ENCODE peak calls at places on chromosome 1, in six cellular contexts. F is neuronal stem cell, Z is H1, B is H9, Q is IMR-90, C is mesendoderm. E is an unnamed sample.

GRCh38 chr1:210373628-210373877 is 44.9 kb downstream of the HHAT start:
- DNase-seq in F (no peak), Z (no peak), B (peak; percentile 46), Q (no peak), C (no peak), E (no peak)

GRCh38 chr1:109547412-109548320 is 749 bp upstream of the GNAI3 start:
- DNase-seq in F (no peak), Z (no peak), B (no peak), Q (peak; percentile 26), C (peak; percentile 63), E (peak; percentile 41)

GRCh38 chr1:245938046-245938435 is 569.0 kb downstream of the SMYD3 start:
- DNase-seq in F (no peak), Z (no peak), B (no peak), Q (no peak), C (no peak), E (no peak)

GRCh38 chr1:28766532-28767183 is 29.9 kb downstream of the YTHDF2 start:
- DNase-seq in F (no peak), Z (no peak), B (no peak), Q (no peak), C (no peak), E (no peak)

GRCh38 chr1:151175910-151176309 is at the start of gene TMOD4:
- DNase-seq in F (no peak), Z (no peak), B (no peak), Q (peak; percentile 28), C (peak; percentile 48), E (peak; percentile 19)

GRCh38 chr1:168907053-168907452 is 178.0 kb upstream of the DPT start:
- DNase-seq in F (no peak), Z (no peak), B (no peak), Q (no peak), C (no peak), E (no peak)

GRCh38 chr1:51264470-51264869 is 28.4 kb downstream of the RNF11 start:
- DNase-seq in F (no peak), Z (no peak), B (no peak), Q (peak; percentile 96), C (peak; percentile 21), E (peak; percentile 95)

GRCh38 chr1:78427506-78427905 is 63.3 kb upstream of the PTGFR start:
- DNase-seq in F (no peak), Z (no peak), B (no peak), Q (no peak), C (no peak), E (no peak)

GRCh38 chr1:169795687-169796086 is 980 bp upstream of the METTL18 start:
- DNase-seq in F (no peak), Z (no peak), B (no peak), Q (no peak), C (peak; percentile 42), E (peak; percentile 31)

GRCh38 chr1:4002741-4003140 is 102.7 kb upstream of the C1orf174 start:
- DNase-seq in F (no peak), Z (no peak), B (peak; percentile 22), Q (no peak), C (no peak), E (no peak)

GRCh38 chr1:21357161-21357560 is 66.9 kb upstream of the ECE1 start:
- DNase-seq in F (no peak), Z (no peak), B (no peak), Q (no peak), C (no peak), E (no peak)

GRCh38 chr1:50236656-50237055 is 127.9 kb downstream of the ELAVL4 start:
- DNase-seq in F (no peak), Z (no peak), B (no peak), Q (no peak), C (no peak), E (no peak)

GRCh38 chr1:54493608-54494007 is 54.4 kb upstream of the ACOT11 start:
- DNase-seq in F (no peak), Z (no peak), B (no peak), Q (no peak), C (no peak), E (no peak)

GRCh38 chr1:160251687-160252526 is 10.4 kb downstream of the DCAF8 start:
- DNase-seq in F (peak; percentile 54), Z (no peak), B (peak; percentile 52), Q (peak; percentile 77), C (peak; percentile 85), E (peak; percentile 83)

GRCh38 chr1:40944326-40944725 is 35.2 kb upstream of the CTPS1 start:
- DNase-seq in F (no peak), Z (no peak), B (no peak), Q (peak; percentile 92), C (no peak), E (peak; percentile 89)

GRCh38 chr1:36253463-36253862 is 29.2 kb downstream of the THRAP3 start:
- DNase-seq in F (no peak), Z (no peak), B (no peak), Q (peak; percentile 50), C (no peak), E (peak; percentile 73)

GRCh38 chr1:231951399-231951798 is 324.8 kb downstream of the DISC1 start:
- DNase-seq in F (no peak), Z (no peak), B (no peak), Q (peak; percentile 69), C (no peak), E (no peak)

GRCh38 chr1:244114895-244115294 is 63.8 kb downstream of the ZBTB18 start:
- DNase-seq in F (no peak), Z (no peak), B (no peak), Q (peak; percentile 20), C (peak; percentile 37), E (no peak)

GRCh38 chr1:76330993-76331603 is 256.6 kb downstream of the ST6GALNAC3 start:
- DNase-seq in F (peak; percentile 45), Z (no peak), B (peak; percentile 44), Q (peak; percentile 77), C (peak; percentile 85), E (peak; percentile 77)

GRCh38 chr1:90012305-90012704 is 17.4 kb downstream of the ZNF326 start:
- DNase-seq in F (no peak), Z (no peak), B (no peak), Q (no peak), C (no peak), E (no peak)

GRCh38 chr1:25546193-25546592 is 2.8 kb downstream of the LDLRAP1 start:
- DNase-seq in F (no peak), Z (no peak), B (no peak), Q (no peak), C (no peak), E (no peak)

GRCh38 chr1:46687910-46688509 is 16.4 kb downstream of the TEX38 start:
- DNase-seq in F (no peak), Z (no peak), B (no peak), Q (no peak), C (no peak), E (no peak)

GRCh38 chr1:31760422-31760900 is 3.7 kb downstream of the ADGRB2 start:
- DNase-seq in F (no peak), Z (no peak), B (peak; percentile 71), Q (no peak), C (peak; percentile 39), E (peak; percentile 58)

GRCh38 chr1:241706967-241707366 is 54.9 kb downstream of the WDR64 start:
- DNase-seq in F (no peak), Z (no peak), B (no peak), Q (no peak), C (no peak), E (peak; percentile 6)

GRCh38 chr1:174692313-174692712 is 244.5 kb downstream of the GPR52 start:
- DNase-seq in F (no peak), Z (no peak), B (no peak), Q (peak; percentile 68), C (peak; percentile 60), E (peak; percentile 48)

GRCh38 chr1:160197231-160197630 is 6.9 kb downstream of the CASQ1 start:
- DNase-seq in F (no peak), Z (no peak), B (no peak), Q (no peak), C (no peak), E (no peak)

GRCh38 chr1:188782220-188782841 is 1695.3 kb downstream of the BRINP3 start:
- DNase-seq in F (peak; percentile 52), Z (no peak), B (peak; percentile 61), Q (peak; percentile 51), C (peak; percentile 90), E (peak; percentile 64)

GRCh38 chr1:162391790-162392563 is 10.4 kb downstream of the C1orf226 start:
- DNase-seq in F (peak; percentile 44), Z (peak; percentile 40), B (no peak), Q (peak; percentile 58), C (peak; percentile 94), E (peak; percentile 62)

GRCh38 chr1:59978026-59978425 is 51.5 kb upstream of the CYP2J2 start:
- DNase-seq in F (no peak), Z (no peak), B (no peak), Q (no peak), C (no peak), E (no peak)

GRCh38 chr1:149942207-149942606 is 5.5 kb upstream of the MTMR11 start:
- DNase-seq in F (peak; percentile 42), Z (no peak), B (peak; percentile 67), Q (peak; percentile 41), C (peak; percentile 81), E (peak; percentile 57)

GRCh38 chr1:211318881-211319280 is 7.8 kb upstream of the TRAF5 start:
- DNase-seq in F (no peak), Z (no peak), B (no peak), Q (no peak), C (no peak), E (no peak)

GRCh38 chr1:205186191-205186590 is 25.3 kb downstream of the DSTYK start:
- DNase-seq in F (no peak), Z (no peak), B (no peak), Q (no peak), C (no peak), E (no peak)
- H2BK15ac ChIP-seq in F (no peak overlapping the region), Z (no peak overlapping the region), B (no peak overlapping the region), Q (no peak overlapping the region), C (no peak overlapping the region), E (no peak overlapping the region)

GRCh38 chr1:230516890-230517289 is 90.8 kb upstream of the PGBD5 start:
- DNase-seq in F (no peak), Z (no peak), B (no peak), Q (no peak), C (no peak), E (no peak)
- H2BK15ac ChIP-seq in F (no peak overlapping the region), Z (no peak overlapping the region), B (no peak overlapping the region), Q (no peak overlapping the region), C (no peak overlapping the region), E (no peak overlapping the region)

GRCh38 chr1:216841165-216841564 is 117.9 kb upstream of the ESRRG start:
- DNase-seq in F (no peak), Z (no peak), B (no peak), Q (no peak), C (no peak), E (no peak)

GRCh38 chr1:216830836-216831235 is 107.6 kb upstream of the ESRRG start:
- DNase-seq in F (no peak), Z (no peak), B (no peak), Q (no peak), C (no peak), E (no peak)

GRCh38 chr1:216833516-216833915 is 110.3 kb upstream of the ESRRG start:
- DNase-seq in F (no peak), Z (no peak), B (no peak), Q (no peak), C (no peak), E (no peak)

GRCh38 chr1:216832192-216832591 is 109.0 kb upstream of the ESRRG start:
- DNase-seq in F (no peak), Z (no peak), B (no peak), Q (no peak), C (no peak), E (no peak)

GRCh38 chr1:216836316-216836715 is 113.1 kb upstream of the ESRRG start:
- DNase-seq in F (no peak), Z (no peak), B (no peak), Q (no peak), C (no peak), E (no peak)
- H2BK15ac ChIP-seq in F (no peak overlapping the region), Z (no peak overlapping the region), B (no peak overlapping the region), Q (no peak overlapping the region), C (no peak overlapping the region), E (no peak overlapping the region)

GRCh38 chr1:157751283-157751682 is 25.6 kb downstream of the FCRL2 start:
- DNase-seq in F (no peak), Z (no peak), B (no peak), Q (no peak), C (peak; percentile 23), E (no peak)
- H2BK15ac ChIP-seq in F (no peak overlapping the region), Z (no peak overlapping the region), B (no peak overlapping the region), Q (no peak overlapping the region), C (no peak overlapping the region), E (no peak overlapping the region)